ENCODE peak calls at places on chromosomes 3 and 15, in ten cellular contexts. T is stimulated activated CD4-positive, alpha-beta T cell treated with anti-CD3 and anti-CD28 coated beads, Interleukin-12 subunit alpha, Interleukin-12 subunit beta, amount 100 ng/mL, for 24 hours; Z is MCF 10A; C is putamen; A is left cardiac atrium; F is right cardiac atrium; X is HFFc6; Y is GM20000; U is NT2/D1; D is activated T-cell treated with anti-CD3 and anti-CD28 coated beads for 48 hours. Q is an unnamed sample.
A peak's percentile ranks its signal among the peaks of the same experiment; 100 is the strongest.

GRCh38 chr3:16842710-16843270 is 42.0 kb upstream of the PLCL2 start:
- DNase-seq in T (no peak), Z (no peak), C (no peak), A (no peak), F (no peak), X (no peak), Y (no peak), U (no peak), D (no peak), Q (no peak)

GRCh38 chr3:172707967-172708366 is 2.9 kb downstream of the NCEH1 start:
- DNase-seq in T (no peak), Z (peak; percentile 33), C (no peak), A (no peak), F (no peak), X (peak; percentile 70), Y (no peak), U (no peak), D (no peak), Q (no peak)

GRCh38 chr3:64916192-64916798 is 228.5 kb upstream of the ADAMTS9 start:
- DNase-seq in T (no peak), Z (no peak), C (no peak), A (no peak), F (no peak), X (no peak), Y (no peak), U (no peak), D (no peak), Q (no peak)

GRCh38 chr3:10432931-10433330 is 72.5 kb downstream of the ATP2B2 start:
- DNase-seq in T (no peak), Z (no peak), C (no peak), A (no peak), F (no peak), X (no peak), Y (no peak), U (no peak), D (no peak), Q (no peak)

GRCh38 chr3:115659861-115660260 is 36.6 kb downstream of the GAP43 start:
- DNase-seq in T (no peak), Z (no peak), C (no peak), A (no peak), F (no peak), X (no peak), Y (no peak), U (no peak), D (no peak), Q (no peak)

GRCh38 chr3:185549111-185549510 is 3.3 kb downstream of the LIPH start:
- DNase-seq in T (no peak), Z (peak; percentile 99), C (peak; percentile 64), A (peak; percentile 53), F (no peak), X (peak; percentile 98), Y (no peak), U (no peak), D (no peak), Q (no peak)

GRCh38 chr15:98580577-98580976 is 67.8 kb upstream of the IGF1R start:
- DNase-seq in T (no peak), Z (no peak), C (no peak), A (no peak), F (no peak), X (no peak), Y (no peak), U (no peak), D (no peak), Q (no peak)

GRCh38 chr3:192212979-192213378 is 514.4 kb downstream of the FGF12 start:
- DNase-seq in T (no peak), Z (no peak), C (no peak), A (no peak), F (no peak), X (no peak), Y (no peak), U (no peak), D (no peak), Q (no peak)

GRCh38 chr3:184505053-184505452 is 56.5 kb upstream of the EPHB3 start:
- DNase-seq in T (no peak), Z (no peak), C (no peak), A (no peak), F (no peak), X (no peak), Y (no peak), U (no peak), D (no peak), Q (no peak)

GRCh38 chr3:50587806-50588758 is 18.8 kb downstream of the HEMK1 start:
- DNase-seq in T (peak; percentile 86), Z (no peak), C (no peak), A (no peak), F (peak; percentile 48), X (no peak), Y (peak; percentile 40), U (no peak), D (peak; percentile 86), Q (no peak)

GRCh38 chr15:92421980-92422379 is 28.3 kb downstream of the ST8SIA2 start:
- DNase-seq in T (no peak), Z (no peak), C (no peak), A (no peak), F (no peak), X (peak; percentile 8), Y (no peak), U (no peak), D (no peak), Q (no peak)

GRCh38 chr3:50862221-50862620 is 187.5 kb downstream of the DOCK3 start:
- DNase-seq in T (no peak), Z (peak; percentile 5), C (no peak), A (no peak), F (no peak), X (no peak), Y (no peak), U (no peak), D (no peak), Q (no peak)

GRCh38 chr15:75089781-75090734 is 66.7 kb downstream of the PPCDC start:
- DNase-seq in T (no peak), Z (no peak), C (no peak), A (peak; percentile 61), F (peak; percentile 60), X (no peak), Y (no peak), U (no peak), D (no peak), Q (no peak)

GRCh38 chr3:172543884-172544283 is 20.7 kb upstream of the TNFSF10 start:
- DNase-seq in T (no peak), Z (no peak), C (no peak), A (no peak), F (no peak), X (no peak), Y (no peak), U (no peak), D (no peak), Q (no peak)

GRCh38 chr3:182238141-182238540 is 526.4 kb downstream of the SOX2 start:
- DNase-seq in T (no peak), Z (no peak), C (peak; percentile 75), A (peak; percentile 19), F (peak; percentile 51), X (no peak), Y (no peak), U (peak; percentile 92), D (no peak), Q (no peak)

GRCh38 chr3:188197388-188197847 is 43.5 kb downstream of the LPP start:
- DNase-seq in T (no peak), Z (no peak), C (no peak), A (no peak), F (no peak), X (peak; percentile 54), Y (peak; percentile 13), U (peak; percentile 49), D (no peak), Q (no peak)

GRCh38 chr3:143479727-143480126 is 360.2 kb downstream of the CHST2 start:
- DNase-seq in T (no peak), Z (no peak), C (no peak), A (no peak), F (no peak), X (no peak), Y (no peak), U (no peak), D (no peak), Q (no peak)

GRCh38 chr3:72224804-72225509 is 440.0 kb upstream of the PROK2 start:
- DNase-seq in T (no peak), Z (no peak), C (no peak), A (no peak), F (no peak), X (no peak), Y (no peak), U (no peak), D (no peak), Q (no peak)

GRCh38 chr3:32614956-32615355 is 44.3 kb upstream of the DYNC1LI1 start:
- DNase-seq in T (no peak), Z (peak; percentile 49), C (no peak), A (no peak), F (no peak), X (peak; percentile 39), Y (no peak), U (no peak), D (no peak), Q (no peak)

GRCh38 chr3:74643636-74644035 is 29.2 kb upstream of the CNTN3 start:
- DNase-seq in T (no peak), Z (peak; percentile 4), C (no peak), A (peak; percentile 54), F (peak; percentile 66), X (no peak), Y (no peak), U (no peak), D (no peak), Q (no peak)

GRCh38 chr3:65130782-65131181 is 443.0 kb upstream of the ADAMTS9 start:
- DNase-seq in T (no peak), Z (no peak), C (no peak), A (no peak), F (no peak), X (no peak), Y (no peak), U (no peak), D (no peak), Q (no peak)

GRCh38 chr3:61725851-61726333 is 164.5 kb downstream of the PTPRG start:
- DNase-seq in T (no peak), Z (peak; percentile 7), C (no peak), A (no peak), F (no peak), X (peak; percentile 9), Y (no peak), U (no peak), D (no peak), Q (no peak)

GRCh38 chr3:195522254-195523023 is 20.7 kb downstream of the PPP1R2 start:
- DNase-seq in T (no peak), Z (peak; percentile 59), C (no peak), A (no peak), F (no peak), X (peak; percentile 20), Y (peak; percentile 50), U (no peak), D (no peak), Q (no peak)

GRCh38 chr3:159765860-159766294 is 222.8 kb upstream of the IL12A start:
- DNase-seq in T (no peak), Z (no peak), C (no peak), A (peak; percentile 49), F (no peak), X (no peak), Y (no peak), U (no peak), D (no peak), Q (no peak)

GRCh38 chr3:159158213-159158612 is 356.4 kb downstream of the MFSD1 start:
- DNase-seq in T (no peak), Z (peak; percentile 55), C (no peak), A (no peak), F (no peak), X (no peak), Y (no peak), U (no peak), D (no peak), Q (no peak)

GRCh38 chr3:134067311-134068161 is 37.8 kb upstream of the SLCO2A1 start:
- DNase-seq in T (no peak), Z (peak; percentile 23), C (no peak), A (peak; percentile 30), F (no peak), X (no peak), Y (no peak), U (no peak), D (no peak), Q (no peak)

GRCh38 chr3:192835818-192836468 is 81.7 kb downstream of the MB21D2 start:
- DNase-seq in T (no peak), Z (no peak), C (no peak), A (peak; percentile 41), F (peak; percentile 70), X (peak; percentile 46), Y (no peak), U (no peak), D (no peak), Q (no peak)